ENCODE peak calls at places on chromosomes 5 and 9, in nine cellular contexts. A is nucleus accumbens; F is stimulated activated CD8-positive, alpha-beta memory T cell treated with anti-CD3 and anti-CD28 coated beads, Interleukin-15, amount 100 ng/mL, for 1 hour; Q is AG20443; B is NCI-H774; G is CD4-positive, alpha-beta T cell; X is mucosa of gallbladder; E is stimulated activated CD4-positive, alpha-beta T cell treated with anti-CD3 and anti-CD28 coated beads, Interleukin-2, amount 100 ng/mL, for 24 hours; S is anterior cingulate cortex. Z is an unnamed sample.

GRCh38 chr5:171321447-171321846 is 12.4 kb downstream of the TLX3 start:
- DNase-seq in S (no peak), A (no peak), F (no peak), E (no peak), B (no peak), G (no peak), X (no peak), Q (no peak), Z (no peak)

GRCh38 chr5:170408189-170408588 is 19.0 kb upstream of the KCNMB1 start:
- DNase-seq in S (no peak), F (no peak), X (no peak), A (no peak), E (no peak), Q (no peak), B (no peak), G (no peak), Z (no peak)

GRCh38 chr9:120395374-120395773 is 184.6 kb downstream of the CDK5RAP2 start:
- DNase-seq in B (no peak), E (no peak), A (no peak), X (no peak), Q (no peak), S (no peak), G (no peak), F (no peak), Z (no peak)

GRCh38 chr5:17398439-17398838 is 99.6 kb upstream of the TAF11L2 start:
- DNase-seq in B (no peak), E (no peak), Q (peak; percentile 75), X (no peak), F (no peak), G (no peak), S (no peak), A (no peak), Z (peak; percentile 96)

GRCh38 chr9:124007157-124007460 is 4.5 kb upstream of the LHX2 start:
- DNase-seq in S (no peak), G (no peak), E (no peak), B (no peak), X (no peak), A (no peak), Q (no peak), F (no peak), Z (peak; percentile 69)

GRCh38 chr5:114447084-114447773 is 85.4 kb downstream of the KCNN2 start:
- DNase-seq in Q (no peak), A (no peak), E (no peak), X (no peak), G (no peak), S (no peak), F (no peak), B (no peak), Z (no peak)

GRCh38 chr5:65938256-65938655 is 11.9 kb downstream of the ERBIN start:
- DNase-seq in X (no peak), S (no peak), F (no peak), Q (no peak), G (no peak), E (no peak), A (no peak), B (no peak), Z (no peak)

GRCh38 chr5:132257131-132258101 is at the start of gene PDLIM4:
- DNase-seq in F (no peak), G (no peak), A (no peak), S (peak; percentile 36), X (no peak), E (no peak), B (no peak), Q (peak; percentile 82), Z (peak; percentile 20)

GRCh38 chr9:26675055-26675454 is 217.5 kb downstream of the CAAP1 start:
- DNase-seq in X (no peak), A (no peak), E (no peak), B (no peak), S (no peak), Q (no peak), F (no peak), G (no peak), Z (no peak)

Z was measured in NCI-H226.